ENCODE peak calls at places on chromosome 22, in seven cellular contexts. One of them, this sample, is unnamed.

GRCh38 chr22:42172385-42173172 is 42.0 kb upstream of the CYP2D6 start:
- DNase-seq in PC-9: no peak
- DNase-seq in HCT116: no peak
- DNase-seq in PC-3: no peak
- DNase-seq in fibroblast of lung: peak; percentile 47
- DNase-seq in HepG2: peak; percentile 74
- DNase-seq in keratinocyte: no peak
- DNase-seq in this sample: peak; percentile 68

GRCh38 chr22:18032455-18033101 is 8.2 kb upstream of the MICAL3 start:
- DNase-seq in PC-9: peak; percentile 64
- DNase-seq in HCT116: peak; percentile 60
- DNase-seq in PC-3: peak; percentile 92
- DNase-seq in fibroblast of lung: peak; percentile 89
- DNase-seq in HepG2: no peak
- DNase-seq in keratinocyte: peak; percentile 92
- DNase-seq in this sample: no peak

GRCh38 chr22:41668971-41669911 is 19.4 kb downstream of the SNU13 start:
- DNase-seq in PC-9: peak; percentile 39
- DNase-seq in HCT116: no peak
- DNase-seq in PC-3: peak; percentile 59
- DNase-seq in fibroblast of lung: peak; percentile 79
- DNase-seq in HepG2: no peak
- DNase-seq in keratinocyte: no peak
- DNase-seq in this sample: no peak

GRCh38 chr22:43085658-43086606 is 3.3 kb downstream of the TTLL1 start:
- DNase-seq in PC-9: no peak
- DNase-seq in HCT116: no peak
- DNase-seq in PC-3: no peak
- DNase-seq in fibroblast of lung: no peak
- DNase-seq in HepG2: no peak
- DNase-seq in keratinocyte: no peak
- DNase-seq in this sample: no peak

GRCh38 chr22:29882716-29883044 is 294 bp upstream of the MTMR3 start:
- DNase-seq in PC-9: no peak
- DNase-seq in HCT116: no peak
- DNase-seq in PC-3: no peak
- DNase-seq in fibroblast of lung: no peak
- DNase-seq in HepG2: no peak
- DNase-seq in keratinocyte: no peak
- DNase-seq in this sample: no peak

GRCh38 chr22:20291604-20292063 is 23.5 kb upstream of the RTN4R start:
- DNase-seq in PC-9: no peak
- DNase-seq in HCT116: no peak
- DNase-seq in PC-3: no peak
- DNase-seq in fibroblast of lung: no peak
- DNase-seq in HepG2: no peak
- DNase-seq in keratinocyte: no peak
- DNase-seq in this sample: no peak

GRCh38 chr22:43387815-43388214 is 24.0 kb upstream of the MPPED1 start:
- DNase-seq in PC-9: no peak
- DNase-seq in HCT116: no peak
- DNase-seq in PC-3: no peak
- DNase-seq in fibroblast of lung: no peak
- DNase-seq in HepG2: no peak
- DNase-seq in keratinocyte: no peak
- DNase-seq in this sample: no peak

GRCh38 chr22:26322179-26322905 is 106.7 kb upstream of the ASPHD2 start:
- DNase-seq in PC-9: peak; percentile 43
- DNase-seq in HCT116: peak; percentile 8
- DNase-seq in PC-3: peak; percentile 75
- DNase-seq in fibroblast of lung: peak; percentile 95
- DNase-seq in HepG2: no peak
- DNase-seq in keratinocyte: peak; percentile 76
- DNase-seq in this sample: no peak

GRCh38 chr22:50731811-50732624 is 6.0 kb upstream of the ACR start:
- DNase-seq in PC-9: peak; percentile 28
- DNase-seq in HCT116: peak; percentile 15
- DNase-seq in PC-3: peak; percentile 56
- DNase-seq in fibroblast of lung: peak; percentile 7
- DNase-seq in HepG2: peak; percentile 28
- DNase-seq in keratinocyte: peak; percentile 30
- DNase-seq in this sample: peak; percentile 60

GRCh38 chr22:30857103-30857502 is 111.5 kb downstream of the MORC2 start:
- DNase-seq in PC-9: no peak
- DNase-seq in HCT116: no peak
- DNase-seq in PC-3: no peak
- DNase-seq in fibroblast of lung: no peak
- DNase-seq in HepG2: no peak
- DNase-seq in keratinocyte: no peak
- DNase-seq in this sample: peak; percentile 2

GRCh38 chr22:19884161-19884953 is 29.7 kb upstream of the GNB1L start:
- DNase-seq in PC-9: no peak
- DNase-seq in HCT116: no peak
- DNase-seq in PC-3: no peak
- DNase-seq in fibroblast of lung: no peak
- DNase-seq in HepG2: no peak
- DNase-seq in keratinocyte: no peak
- DNase-seq in this sample: no peak

GRCh38 chr22:19554834-19555404 is 30.7 kb upstream of the CLDN5 start:
- DNase-seq in PC-9: peak; percentile 54
- DNase-seq in HCT116: peak; percentile 28
- DNase-seq in PC-3: peak; percentile 59
- DNase-seq in fibroblast of lung: peak; percentile 10
- DNase-seq in HepG2: peak; percentile 81
- DNase-seq in keratinocyte: no peak
- DNase-seq in this sample: no peak

GRCh38 chr22:27133951-27134664 is 476.7 kb downstream of the MIAT start:
- DNase-seq in PC-9: peak; percentile 45
- DNase-seq in HCT116: no peak
- DNase-seq in PC-3: peak; percentile 43
- DNase-seq in fibroblast of lung: peak; percentile 96
- DNase-seq in HepG2: no peak
- DNase-seq in keratinocyte: peak; percentile 66
- DNase-seq in this sample: peak; percentile 48

GRCh38 chr22:45731041-45731797 is 59.6 kb downstream of the ATXN10 start:
- DNase-seq in PC-9: no peak
- DNase-seq in HCT116: no peak
- DNase-seq in PC-3: peak; percentile 15
- DNase-seq in fibroblast of lung: peak; percentile 88
- DNase-seq in HepG2: no peak
- DNase-seq in keratinocyte: no peak
- DNase-seq in this sample: no peak

GRCh38 chr22:42519544-42520237 is at the start of gene RRP7A:
- DNase-seq in PC-9: peak; percentile 70
- DNase-seq in HCT116: no peak
- DNase-seq in PC-3: peak; percentile 67
- DNase-seq in fibroblast of lung: peak; percentile 59
- DNase-seq in HepG2: peak; percentile 48
- DNase-seq in keratinocyte: no peak
- DNase-seq in this sample: peak; percentile 95

GRCh38 chr22:41271787-41272186 is 14.2 kb downstream of the RANGAP1 start:
- DNase-seq in PC-9: no peak
- DNase-seq in HCT116: no peak
- DNase-seq in PC-3: no peak
- DNase-seq in fibroblast of lung: no peak
- DNase-seq in HepG2: no peak
- DNase-seq in keratinocyte: peak; percentile 32
- DNase-seq in this sample: no peak

GRCh38 chr22:42363851-42364250 is 68.4 kb downstream of the NFAM1 start:
- DNase-seq in PC-9: no peak
- DNase-seq in HCT116: no peak
- DNase-seq in PC-3: no peak
- DNase-seq in fibroblast of lung: no peak
- DNase-seq in HepG2: no peak
- DNase-seq in keratinocyte: no peak
- DNase-seq in this sample: no peak

GRCh38 chr22:29302681-29303465 is 3.6 kb upstream of the GAS2L1 start:
- DNase-seq in PC-9: no peak
- DNase-seq in HCT116: no peak
- DNase-seq in PC-3: no peak
- DNase-seq in fibroblast of lung: no peak
- DNase-seq in HepG2: no peak
- DNase-seq in keratinocyte: no peak
- DNase-seq in this sample: no peak

GRCh38 chr22:20138868-20139267 is 7.3 kb downstream of the ZDHHC8 start:
- DNase-seq in PC-9: no peak
- DNase-seq in HCT116: no peak
- DNase-seq in PC-3: no peak
- DNase-seq in fibroblast of lung: no peak
- DNase-seq in HepG2: no peak
- DNase-seq in keratinocyte: no peak
- DNase-seq in this sample: no peak

GRCh38 chr22:22110548-22111266 is 128.1 kb upstream of the TOP3B start:
- DNase-seq in PC-9: peak; percentile 27
- DNase-seq in HCT116: peak; percentile 46
- DNase-seq in PC-3: peak; percentile 73
- DNase-seq in fibroblast of lung: peak; percentile 76
- DNase-seq in HepG2: no peak
- DNase-seq in keratinocyte: peak; percentile 71
- DNase-seq in this sample: peak; percentile 61

GRCh38 chr22:22111983-22112382 is 129.4 kb upstream of the TOP3B start:
- DNase-seq in PC-9: no peak
- DNase-seq in HCT116: no peak
- DNase-seq in PC-3: no peak
- DNase-seq in fibroblast of lung: no peak
- DNase-seq in HepG2: no peak
- DNase-seq in keratinocyte: no peak
- DNase-seq in this sample: no peak

GRCh38 chr22:22112533-22113294 is 130.1 kb upstream of the TOP3B start:
- DNase-seq in PC-9: no peak
- DNase-seq in HCT116: no peak
- DNase-seq in PC-3: no peak
- DNase-seq in fibroblast of lung: no peak
- DNase-seq in HepG2: no peak
- DNase-seq in keratinocyte: no peak
- DNase-seq in this sample: no peak

GRCh38 chr22:22111267-22111751 is 128.7 kb upstream of the TOP3B start:
- DNase-seq in PC-9: peak; percentile 19
- DNase-seq in HCT116: no peak
- DNase-seq in PC-3: peak; percentile 83
- DNase-seq in fibroblast of lung: peak; percentile 90
- DNase-seq in HepG2: no peak
- DNase-seq in keratinocyte: peak; percentile 84
- DNase-seq in this sample: peak; percentile 49

GRCh38 chr22:22109693-22110466 is 127.3 kb upstream of the TOP3B start:
- DNase-seq in PC-9: no peak
- DNase-seq in HCT116: no peak
- DNase-seq in PC-3: peak; percentile 12
- DNase-seq in fibroblast of lung: no peak
- DNase-seq in HepG2: no peak
- DNase-seq in keratinocyte: no peak
- DNase-seq in this sample: peak; percentile 9
- TF ChIP-seq CTCF in PC-9: no peak
- TF ChIP-seq CTCF in HCT116: peak; percentile 56
- TF ChIP-seq CTCF in PC-3: peak; percentile 53
- TF ChIP-seq CTCF in fibroblast of lung: no peak
- TF ChIP-seq CTCF in HepG2: peak; percentile 51
- TF ChIP-seq CTCF in keratinocyte: peak; percentile 34
- TF ChIP-seq CTCF in this sample: peak; percentile 37

DNA sequence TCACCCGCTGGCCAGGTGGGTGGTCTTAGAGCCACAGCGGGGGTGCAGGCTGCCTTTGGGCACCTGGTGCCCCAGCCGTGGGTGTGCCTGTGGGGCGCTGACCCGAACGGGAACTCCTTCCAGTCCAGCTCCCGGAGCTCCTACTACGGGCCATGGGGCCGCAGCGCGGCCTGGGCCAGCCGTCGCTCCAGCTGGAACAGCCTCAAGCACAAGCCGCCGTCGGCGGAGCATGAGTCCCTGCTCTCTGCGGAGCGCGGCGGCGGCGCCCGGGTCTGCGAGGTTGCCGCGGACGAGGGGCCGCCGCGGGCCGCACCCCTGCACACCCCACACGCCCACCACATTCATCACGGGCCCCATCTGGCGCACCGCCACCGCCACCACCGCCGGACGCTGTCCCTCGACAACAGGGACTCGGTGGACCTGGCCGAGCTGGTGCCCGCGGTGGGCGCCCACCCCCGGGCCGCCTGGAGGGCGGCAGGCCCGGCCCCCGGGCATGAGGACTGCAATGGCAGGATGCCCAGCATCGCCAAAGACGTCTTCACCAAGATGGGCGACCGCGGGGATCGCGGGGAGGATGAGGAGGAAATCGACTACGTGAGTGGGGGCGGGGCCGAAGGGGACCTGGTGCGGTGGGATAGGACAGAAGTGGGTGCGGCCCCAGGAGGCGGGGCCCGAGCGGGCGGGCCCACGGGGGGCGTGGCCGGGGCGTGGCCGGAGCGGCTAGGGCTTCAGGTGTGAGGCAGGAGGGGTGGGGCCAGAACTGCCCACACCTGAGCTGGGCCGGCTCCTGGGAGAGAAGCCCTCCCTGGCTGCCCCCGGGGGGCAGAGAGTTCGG is 91.5 kb downstream of the CACNA1I start:
- DNase-seq in PC-9: peak; percentile 60
- DNase-seq in HCT116: no peak
- DNase-seq in PC-3: no peak
- DNase-seq in fibroblast of lung: no peak
- DNase-seq in HepG2: no peak
- DNase-seq in keratinocyte: peak; percentile 11
- DNase-seq in this sample: peak; percentile 69
- TF ChIP-seq EZH2 in PC-9: no peak
- TF ChIP-seq EZH2 in HCT116: no peak
- TF ChIP-seq EZH2 in PC-3: no peak
- TF ChIP-seq EZH2 in fibroblast of lung: peak; percentile 21
- TF ChIP-seq EZH2 in HepG2: no peak
- TF ChIP-seq EZH2 in keratinocyte: peak; percentile 73
- TF ChIP-seq EZH2 in this sample: peak; percentile 82

DNA sequence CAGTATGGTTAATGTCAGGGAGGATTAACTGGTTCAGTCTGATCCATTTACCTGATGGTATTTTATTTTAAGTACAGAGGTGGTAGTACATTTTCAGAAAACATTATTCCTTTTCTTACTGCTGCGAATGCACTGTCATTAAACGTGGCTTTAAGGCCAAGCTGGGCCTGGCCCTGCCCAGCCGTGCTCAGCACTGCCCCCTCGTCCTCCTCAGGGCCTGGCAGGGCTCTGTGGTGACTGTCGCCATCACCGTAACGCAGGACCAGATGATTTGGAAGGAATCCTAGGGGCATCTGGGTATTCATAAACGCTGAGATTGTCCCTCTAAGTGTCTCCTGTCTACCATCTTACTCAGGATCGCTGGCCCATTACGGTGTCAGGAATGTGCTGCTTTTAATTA is 302.0 kb downstream of the TBC1D22A start:
- DNase-seq in PC-9: no peak
- DNase-seq in HCT116: no peak
- DNase-seq in PC-3: no peak
- DNase-seq in fibroblast of lung: no peak
- DNase-seq in HepG2: no peak
- DNase-seq in keratinocyte: no peak
- DNase-seq in this sample: no peak
- TF ChIP-seq CTCF in PC-9: no peak
- TF ChIP-seq CTCF in HCT116: no peak
- TF ChIP-seq CTCF in PC-3: no peak
- TF ChIP-seq CTCF in fibroblast of lung: no peak
- TF ChIP-seq CTCF in HepG2: no peak
- TF ChIP-seq CTCF in keratinocyte: no peak
- TF ChIP-seq CTCF in this sample: no peak

DNA sequence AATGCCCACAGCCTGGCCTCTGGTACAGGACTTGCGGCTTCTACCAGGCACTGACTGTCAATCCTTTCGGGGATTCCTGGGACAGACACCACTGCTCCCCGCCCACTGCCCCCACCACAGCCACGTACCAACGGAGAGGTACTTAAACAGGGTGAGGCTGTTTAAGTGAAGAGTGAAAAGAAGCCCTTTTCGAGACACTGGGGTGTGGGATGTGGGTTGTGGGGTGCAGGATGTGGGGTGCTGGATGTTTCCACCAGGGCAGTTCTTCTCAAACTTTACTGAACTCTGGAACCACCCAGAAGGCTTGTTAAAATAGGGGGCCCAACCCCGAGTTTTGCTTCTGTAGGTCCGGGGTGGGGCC is 34.2 kb upstream of the PRR5 start:
- DNase-seq in PC-9: no peak
- DNase-seq in HCT116: no peak
- DNase-seq in PC-3: no peak
- DNase-seq in fibroblast of lung: no peak
- DNase-seq in HepG2: no peak
- DNase-seq in keratinocyte: no peak
- DNase-seq in this sample: no peak
- TF ChIP-seq EZH2 in PC-9: no peak
- TF ChIP-seq EZH2 in HCT116: no peak
- TF ChIP-seq EZH2 in PC-3: no peak
- TF ChIP-seq EZH2 in fibroblast of lung: peak; percentile 84
- TF ChIP-seq EZH2 in HepG2: no peak
- TF ChIP-seq EZH2 in keratinocyte: no peak
- TF ChIP-seq EZH2 in this sample: no peak